ENCODE peak calls at places on chromosomes 3 and 15, in six cellular contexts. N is progenitor cell of endocrine pancreas, X is gastrocnemius medialis, R is fibroblast of mammary gland, W is hepatocyte, M is AG04450. V is an unnamed sample.

GRCh38 chr3:123817413-123817812 is 66.7 kb downstream of the MYLK start:
- DNase-seq in N (no peak), X (no peak), R (no peak), W (no peak), M (no peak), V (no peak)

GRCh38 chr15:85282504-85283115 is 97.8 kb upstream of the AKAP13 start:
- DNase-seq in N (no peak), X (no peak), R (peak; percentile 62), W (no peak), M (peak; percentile 27), V (no peak)

GRCh38 chr15:81155375-81156218 is 21.5 kb downstream of the CFAP161 start:
- DNase-seq in N (no peak), X (peak; percentile 41), R (peak; percentile 84), W (peak; percentile 63), M (peak; percentile 46), V (peak; percentile 71)

GRCh38 chr3:8882171-8882593 is 81.1 kb downstream of the RAD18 start:
- DNase-seq in N (no peak), X (no peak), R (no peak), W (no peak), M (no peak), V (no peak)

GRCh38 chr3:65855370-65856100 is 183.2 kb downstream of the MAGI1 start:
- DNase-seq in N (no peak), X (no peak), R (peak; percentile 66), W (no peak), M (no peak), V (peak; percentile 31)

GRCh38 chr3:11717301-11717700 is 73.6 kb upstream of the VGLL4 start:
- DNase-seq in N (no peak), X (no peak), R (no peak), W (no peak), M (no peak), V (no peak)

GRCh38 chr15:50873935-50874353 is 34.5 kb upstream of the AP4E1 start:
- DNase-seq in N (no peak), X (no peak), R (no peak), W (no peak), M (no peak), V (no peak)

GRCh38 chr3:115194461-115194860 is 47.4 kb upstream of the ZBTB20 start:
- DNase-seq in N (no peak), X (no peak), R (no peak), W (no peak), M (no peak), V (no peak)

GRCh38 chr3:157408499-157409149 is 28.0 kb upstream of the PTX3 start:
- DNase-seq in N (no peak), X (no peak), R (no peak), W (no peak), M (no peak), V (no peak)

GRCh38 chr3:7282988-7283387 is 422.1 kb downstream of the GRM7 start:
- DNase-seq in N (no peak), X (no peak), R (no peak), W (no peak), M (no peak), V (no peak)

GRCh38 chr3:71358243-71358642 is 225.3 kb downstream of the FOXP1 start:
- DNase-seq in N (no peak), X (no peak), R (no peak), W (no peak), M (no peak), V (no peak)

GRCh38 chr3:120497813-120498212 is 47.0 kb upstream of the FSTL1 start:
- DNase-seq in N (no peak), X (no peak), R (peak; percentile 33), W (no peak), M (no peak), V (no peak)

DNA sequence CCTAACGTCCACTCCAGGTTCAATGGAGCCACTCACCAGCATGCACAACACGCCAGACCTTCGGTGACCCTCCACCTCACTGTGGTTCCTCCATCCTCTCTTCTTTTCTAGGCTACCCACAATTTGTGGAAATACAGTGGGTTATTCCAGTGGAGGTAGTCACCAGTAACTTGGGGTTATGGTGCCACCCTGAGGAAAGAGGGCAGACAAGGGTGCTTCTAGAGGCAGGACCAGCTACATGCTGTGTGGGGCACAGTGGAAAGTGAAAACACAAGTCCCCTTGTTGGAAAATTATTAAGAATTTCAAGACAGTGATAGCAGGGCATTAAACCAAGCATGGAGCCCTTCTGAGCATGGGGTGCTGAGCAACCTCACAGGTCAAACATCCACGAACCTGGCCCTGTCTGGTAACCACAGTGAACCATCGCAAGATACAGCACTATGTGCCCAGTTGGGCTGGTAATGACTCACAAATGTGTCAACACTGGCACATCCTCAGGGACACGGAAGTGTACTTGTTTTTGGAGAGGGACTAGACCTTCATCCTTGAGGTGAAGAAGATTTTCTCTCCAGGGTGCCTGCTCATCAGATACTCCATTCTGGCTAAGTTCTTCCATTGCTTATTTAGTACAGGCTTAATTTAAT is 166.7 kb downstream of the STT3B start:
- DNase-seq in N (no peak), X (no peak), R (peak; percentile 54), W (no peak), M (no peak), V (no peak)
- TF ChIP-seq CTCF in N (no peak), X (no peak), R (no peak), W (no peak), M (no peak), V (no peak)

GRCh38 chr3:128845119-128845518 is 34.3 kb upstream of the ACAD9 start:
- DNase-seq in N (no peak), X (no peak), R (no peak), W (no peak), M (no peak), V (no peak)

GRCh38 chr3:128845695-128846491 is 33.5 kb upstream of the ACAD9 start:
- DNase-seq in N (peak; percentile 65), X (peak; percentile 67), R (peak; percentile 63), W (peak; percentile 79), M (no peak), V (peak; percentile 89)

GRCh38 chr3:128847631-128848370 is 31.6 kb upstream of the ACAD9 start:
- DNase-seq in N (no peak), X (no peak), R (no peak), W (no peak), M (no peak), V (no peak)

GRCh38 chr3:128844502-128844901 is 34.9 kb upstream of the ACAD9 start:
- DNase-seq in N (no peak), X (no peak), R (no peak), W (no peak), M (no peak), V (no peak)

DNA sequence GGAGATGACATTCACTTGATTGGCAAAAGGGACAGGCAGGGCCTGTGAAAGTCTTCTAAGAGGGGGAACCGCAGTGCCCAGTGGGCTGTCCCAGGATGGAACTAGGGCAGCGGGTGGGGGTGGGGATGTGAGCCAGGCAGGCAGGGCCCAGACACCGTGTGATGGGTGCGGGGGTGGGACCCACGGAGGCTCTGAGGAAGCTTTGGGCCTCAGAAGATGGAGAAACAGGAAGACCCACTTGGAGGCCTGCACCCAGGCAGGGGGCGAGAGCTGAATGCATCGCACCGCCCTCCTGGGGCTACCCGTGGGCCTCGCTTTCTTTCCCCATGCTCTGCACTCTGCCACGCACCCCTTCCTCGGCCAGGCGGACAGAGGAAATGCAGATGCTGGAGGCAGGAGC is 32.9 kb upstream of the ACAD9 start:
- DNase-seq in N (no peak), X (no peak), R (no peak), W (no peak), M (no peak), V (no peak)
- TF ChIP-seq CTCF in N (no peak), X (no peak), R (no peak), W (no peak), M (no peak), V (no peak)

GRCh38 chr3:148202386-148202785 is 495.3 kb upstream of the AGTR1 start:
- DNase-seq in N (no peak), X (no peak), R (no peak), W (no peak), M (no peak), V (no peak)
- TF ChIP-seq CTCF in N (peak; percentile 28), X (no peak), R (peak; percentile 29), W (no peak), M (no peak), V (no peak)

DNA sequence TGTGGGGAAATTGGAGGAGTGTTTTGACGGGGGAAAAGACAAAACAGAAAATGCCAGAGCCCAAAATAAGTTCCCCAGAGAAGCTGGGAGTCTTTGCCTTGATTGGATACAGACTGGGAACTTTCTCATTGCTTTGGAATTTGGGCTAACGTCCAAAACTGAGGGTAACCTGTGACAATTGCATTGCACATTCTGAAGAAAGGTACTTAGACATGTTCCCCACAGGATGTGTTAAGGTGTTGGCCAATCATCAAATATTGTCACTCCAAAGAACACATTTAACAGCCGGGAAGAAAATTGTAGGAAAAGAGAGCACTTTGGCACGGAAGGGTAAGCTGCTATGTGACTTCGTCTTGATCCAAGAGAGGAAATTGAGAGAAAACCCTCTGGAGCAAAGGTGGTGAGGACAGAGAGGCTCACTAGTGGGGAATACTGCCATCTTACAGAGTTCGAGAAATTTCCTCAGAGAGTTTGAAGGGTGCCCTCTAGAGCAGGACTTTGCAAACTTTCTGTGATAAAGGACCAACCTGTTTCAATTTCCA is 619.5 kb upstream of the TBL1XR1 start:
- DNase-seq in N (no peak), X (no peak), R (peak; percentile 75), W (no peak), M (no peak), V (no peak)
- TF ChIP-seq CTCF in N (no peak), X (no peak), R (peak; percentile 29), W (peak; percentile 28), M (peak; percentile 14), V (peak; percentile 27)

GRCh38 chr3:183895296-183895695 is 10.6 kb upstream of the PARL start:
- DNase-seq in N (no peak), X (no peak), R (peak; percentile 58), W (peak; percentile 62), M (peak; percentile 20), V (no peak)
- TF ChIP-seq CTCF in N (peak; percentile 79), X (peak; percentile 76), R (peak; percentile 85), W (peak; percentile 82), M (peak; percentile 91), V (peak; percentile 58)

GRCh38 chr15:78264304-78265136 is at the start of gene DNAJA4:
- DNase-seq in N (no peak), X (peak; percentile 27), R (peak; percentile 37), W (peak; percentile 29), M (no peak), V (peak; percentile 73)

GRCh38 chr15:78263907-78264303 is 457 bp upstream of the DNAJA4 start:
- DNase-seq in N (no peak), X (no peak), R (no peak), W (no peak), M (no peak), V (no peak)

GRCh38 chr15:78265752-78266224 is 1.4 kb downstream of the DNAJA4 start:
- DNase-seq in N (no peak), X (peak; percentile 79), R (peak; percentile 55), W (peak; percentile 16), M (peak; percentile 43), V (no peak)

GRCh38 chr15:78266229-78266628 is 1.9 kb downstream of the DNAJA4 start:
- DNase-seq in N (no peak), X (no peak), R (no peak), W (no peak), M (no peak), V (no peak)

DNA sequence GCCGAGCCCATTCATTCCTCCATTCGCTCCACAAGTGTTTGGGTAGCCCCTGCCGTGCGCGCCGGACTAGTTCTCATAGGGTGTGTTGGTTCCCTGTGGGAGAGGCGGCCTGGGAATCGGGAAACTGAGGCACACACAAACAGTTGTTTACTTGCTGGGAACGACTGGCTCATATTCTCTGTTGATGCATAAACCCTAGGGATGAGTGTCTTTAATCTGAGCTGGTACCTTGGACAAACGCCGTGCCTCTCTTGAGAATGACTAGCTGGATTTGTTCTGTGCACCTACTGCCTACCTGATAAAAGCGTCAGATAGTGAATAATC is 737 bp downstream of the DNAJA4 start:
- DNase-seq in N (no peak), X (peak; percentile 32), R (no peak), W (no peak), M (no peak), V (no peak)
- TF ChIP-seq CTCF in N (no peak), X (no peak), R (no peak), W (no peak), M (no peak), V (no peak)

V was measured in tibial artery.